ENCODE peak calls at places on chromosomes 16 and 17, in four cellular contexts. One of them, this sample, is unnamed.

GRCh38 chr17:8696951-8697745 is 47.5 kb downstream of the CCDC42 start:
- DNase-seq in Peyer's patch: no peak
- DNase-seq in mesendoderm: peak
- DNase-seq in BE2C: no peak
- DNase-seq in this sample: peak

GRCh38 chr17:10077561-10078299 is 120.7 kb downstream of the GAS7 start:
- DNase-seq in Peyer's patch: no peak
- DNase-seq in mesendoderm: no peak
- DNase-seq in BE2C: no peak
- DNase-seq in this sample: no peak

GRCh38 chr17:2173005-2173404 is 118.1 kb downstream of the HIC1 start:
- DNase-seq in BE2C: no peak
- DNase-seq in Peyer's patch: no peak
- DNase-seq in mesendoderm: no peak
- DNase-seq in this sample: peak

GRCh38 chr17:67751101-67752074 is 33.7 kb downstream of the NOL11 start:
- DNase-seq in Peyer's patch: no peak
- DNase-seq in BE2C: no peak
- DNase-seq in mesendoderm: no peak
- DNase-seq in this sample: peak

GRCh38 chr16:84633622-84634021 is 14.7 kb upstream of the KLHL36 start:
- DNase-seq in Peyer's patch: peak
- DNase-seq in mesendoderm: no peak
- DNase-seq in BE2C: no peak
- DNase-seq in this sample: peak

GRCh38 chr17:8188408-8188839 is 1.6 kb downstream of the BORCS6 start:
- DNase-seq in Peyer's patch: no peak
- DNase-seq in BE2C: no peak
- DNase-seq in mesendoderm: no peak
- DNase-seq in this sample: peak

GRCh38 chr17:66435182-66435581 is 132.8 kb downstream of the PRKCA start:
- DNase-seq in mesendoderm: no peak
- DNase-seq in Peyer's patch: no peak
- DNase-seq in BE2C: no peak
- DNase-seq in this sample: no peak

GRCh38 chr16:30931068-30931655 is 7.8 kb downstream of the FBXL19 start:
- DNase-seq in mesendoderm: no peak
- DNase-seq in BE2C: no peak
- DNase-seq in Peyer's patch: no peak
- DNase-seq in this sample: no peak

GRCh38 chr17:79073016-79073705 is 1.5 kb upstream of the ENGASE start:
- DNase-seq in Peyer's patch: no peak
- DNase-seq in mesendoderm: no peak
- DNase-seq in BE2C: no peak
- DNase-seq in this sample: peak

GRCh38 chr17:6557040-6557438 is 684 bp upstream of the PITPNM3 start:
- DNase-seq in mesendoderm: no peak
- DNase-seq in BE2C: no peak
- DNase-seq in Peyer's patch: no peak
- DNase-seq in this sample: peak

GRCh38 chr16:8026450-8026849 is 563.9 kb downstream of the TMEM114 start:
- DNase-seq in Peyer's patch: no peak
- DNase-seq in BE2C: no peak
- DNase-seq in mesendoderm: peak
- DNase-seq in this sample: no peak

GRCh38 chr17:58280480-58281217 is at the start of gene MPO:
- DNase-seq in Peyer's patch: no peak
- DNase-seq in mesendoderm: no peak
- DNase-seq in BE2C: no peak
- DNase-seq in this sample: no peak

GRCh38 chr17:3732171-3732570 is 8.5 kb downstream of the HASPIN start:
- DNase-seq in Peyer's patch: peak
- DNase-seq in BE2C: no peak
- DNase-seq in mesendoderm: peak
- DNase-seq in this sample: no peak

GRCh38 chr17:74803971-74804370 is 27.8 kb upstream of the NAT9 start:
- DNase-seq in Peyer's patch: no peak
- DNase-seq in mesendoderm: no peak
- DNase-seq in BE2C: peak
- DNase-seq in this sample: no peak

GRCh38 chr16:27822529-27823437 is 240.7 kb downstream of the GSG1L start:
- DNase-seq in BE2C: no peak
- DNase-seq in Peyer's patch: no peak
- DNase-seq in mesendoderm: no peak
- DNase-seq in this sample: peak

GRCh38 chr17:43634681-43635125 is 27.0 kb downstream of the MEOX1 start:
- DNase-seq in Peyer's patch: no peak
- DNase-seq in BE2C: no peak
- DNase-seq in mesendoderm: no peak
- DNase-seq in this sample: no peak

GRCh38 chr16:64910351-64910750 is 211.5 kb downstream of the CDH11 start:
- DNase-seq in Peyer's patch: no peak
- DNase-seq in mesendoderm: peak
- DNase-seq in BE2C: peak
- DNase-seq in this sample: peak

GRCh38 chr16:70699696-70700095 is 13.8 kb upstream of the MTSS2 start:
- DNase-seq in Peyer's patch: no peak
- DNase-seq in mesendoderm: no peak
- DNase-seq in BE2C: no peak
- DNase-seq in this sample: no peak